ENCODE peak calls at places on chromosomes 11 and 22, in seven cellular contexts. J is endodermal cell, Y is body of pancreas, X is WTC11, D is astrocyte of the spinal cord, G is GM13977, B is lower lobe of right lung. H is an unnamed sample.

GRCh38 chr11:97087419-97087818 is 697.6 kb downstream of the JRKL start:
- DNase-seq in J (no peak), Y (no peak), X (no peak), D (no peak), G (no peak), B (no peak), H (no peak)

GRCh38 chr22:43880743-43881055 is 11.1 kb downstream of the PNPLA5 start:
- DNase-seq in J (peak; percentile 32), Y (no peak), X (no peak), D (no peak), G (no peak), B (no peak), H (no peak)

GRCh38 chr11:78961186-78961782 is 386.6 kb upstream of the NARS2 start:
- DNase-seq in J (peak; percentile 82), Y (peak; percentile 64), X (peak; percentile 61), D (peak; percentile 33), G (peak; percentile 40), B (peak; percentile 48), H (peak; percentile 25)

GRCh38 chr11:111603633-111604130 is 1.4 kb downstream of the SIK2 start:
- DNase-seq in J (no peak), Y (no peak), X (no peak), D (no peak), G (no peak), B (no peak), H (no peak)

GRCh38 chr11:2914475-2915195 is 14.6 kb downstream of the PHLDA2 start:
- DNase-seq in J (no peak), Y (no peak), X (no peak), D (no peak), G (peak; percentile 46), B (peak; percentile 79), H (no peak)

GRCh38 chr22:19871023-19871844 is 16.6 kb upstream of the GNB1L start:
- DNase-seq in J (peak; percentile 39), Y (peak; percentile 1), X (peak; percentile 7), D (no peak), G (no peak), B (peak; percentile 39), H (no peak)

GRCh38 chr11:725624-726202 is 19.7 kb downstream of the EPS8L2 start:
- DNase-seq in J (peak; percentile 75), Y (no peak), X (peak; percentile 58), D (no peak), G (peak; percentile 65), B (no peak), H (peak; percentile 73)

GRCh38 chr11:3859373-3859881 is 4.0 kb downstream of the STIM1 start:
- DNase-seq in J (peak; percentile 72), Y (peak; percentile 44), X (peak; percentile 25), D (no peak), G (peak; percentile 63), B (no peak), H (peak; percentile 73)

GRCh38 chr11:60803273-60803936 is 18.3 kb downstream of the MS4A10 start:
- DNase-seq in J (no peak), Y (no peak), X (no peak), D (no peak), G (no peak), B (no peak), H (no peak)

GRCh38 chr11:44785856-44786606 is 59.3 kb downstream of the TSPAN18 start:
- DNase-seq in J (peak; percentile 81), Y (no peak), X (peak; percentile 34), D (no peak), G (no peak), B (no peak), H (no peak)

GRCh38 chr11:100367892-100368291 is 319.2 kb upstream of the ARHGAP42 start:
- DNase-seq in J (no peak), Y (no peak), X (no peak), D (no peak), G (no peak), B (no peak), H (no peak)

GRCh38 chr11:70901951-70902521 is 350.3 kb downstream of the SHANK2 start:
- DNase-seq in J (no peak), Y (no peak), X (no peak), D (no peak), G (no peak), B (peak; percentile 36), H (no peak)

GRCh38 chr11:65891180-65892136 is 985 bp downstream of the CCDC85B start:
- DNase-seq in J (peak; percentile 81), Y (no peak), X (peak; percentile 69), D (peak; percentile 37), G (peak; percentile 58), B (peak; percentile 62), H (no peak)

GRCh38 chr11:123061403-123062157 is at the start of gene HSPA8:
- DNase-seq in J (peak; percentile 59), Y (peak; percentile 75), X (no peak), D (peak; percentile 49), G (no peak), B (peak; percentile 85), H (no peak)

GRCh38 chr11:2271327-2272240 is 1.2 kb upstream of the ASCL2 start:
- DNase-seq in J (peak; percentile 57), Y (no peak), X (no peak), D (no peak), G (no peak), B (no peak), H (no peak)

GRCh38 chr22:27133951-27134664 is 476.7 kb downstream of the MIAT start:
- DNase-seq in J (no peak), Y (peak; percentile 56), X (no peak), D (peak; percentile 88), G (peak; percentile 44), B (no peak), H (peak; percentile 30)

GRCh38 chr22:41910599-41911291 is 4.1 kb downstream of the SHISA8 start:
- DNase-seq in J (peak; percentile 64), Y (peak; percentile 23), X (no peak), D (no peak), G (peak; percentile 70), B (no peak), H (peak; percentile 72)

GRCh38 chr22:45932066-45932465 is 44.9 kb downstream of the WNT7B start:
- DNase-seq in J (no peak), Y (no peak), X (no peak), D (peak; percentile 46), G (no peak), B (no peak), H (no peak)

GRCh38 chr11:113926273-113927183 is 21.9 kb downstream of the HTR3B start:
- DNase-seq in J (no peak), Y (no peak), X (no peak), D (no peak), G (no peak), B (no peak), H (no peak)

GRCh38 chr11:113923572-113923971 is 19.0 kb downstream of the HTR3B start:
- DNase-seq in J (no peak), Y (no peak), X (no peak), D (no peak), G (no peak), B (no peak), H (no peak)
- TF ChIP-seq CTCF in J (no peak), Y (no peak), X (no peak), D (no peak), G (no peak), B (no peak), H (no peak)

GRCh38 chr11:133828861-133829260 is 16.5 kb downstream of the SPATA19 start:
- DNase-seq in J (no peak), Y (no peak), X (no peak), D (no peak), G (no peak), B (no peak), H (no peak)

GRCh38 chr11:133829566-133829965 is 15.7 kb downstream of the SPATA19 start:
- DNase-seq in J (no peak), Y (no peak), X (no peak), D (no peak), G (no peak), B (no peak), H (no peak)

GRCh38 chr11:133832096-133833081 is 12.9 kb downstream of the SPATA19 start:
- DNase-seq in J (peak; percentile 46), Y (no peak), X (no peak), D (no peak), G (no peak), B (no peak), H (no peak)

GRCh38 chr11:133833101-133833898 is 12.0 kb downstream of the SPATA19 start:
- DNase-seq in J (peak; percentile 47), Y (no peak), X (no peak), D (no peak), G (no peak), B (no peak), H (no peak)

GRCh38 chr11:133830931-133831907 is 14.1 kb downstream of the SPATA19 start:
- DNase-seq in J (peak; percentile 75), Y (no peak), X (peak; percentile 60), D (no peak), G (no peak), B (no peak), H (no peak)
- TF ChIP-seq CTCF in J (peak; percentile 86), Y (no peak), X (peak; percentile 70), D (no peak), G (peak; percentile 30), B (peak; percentile 7), H (no peak)

DNA sequence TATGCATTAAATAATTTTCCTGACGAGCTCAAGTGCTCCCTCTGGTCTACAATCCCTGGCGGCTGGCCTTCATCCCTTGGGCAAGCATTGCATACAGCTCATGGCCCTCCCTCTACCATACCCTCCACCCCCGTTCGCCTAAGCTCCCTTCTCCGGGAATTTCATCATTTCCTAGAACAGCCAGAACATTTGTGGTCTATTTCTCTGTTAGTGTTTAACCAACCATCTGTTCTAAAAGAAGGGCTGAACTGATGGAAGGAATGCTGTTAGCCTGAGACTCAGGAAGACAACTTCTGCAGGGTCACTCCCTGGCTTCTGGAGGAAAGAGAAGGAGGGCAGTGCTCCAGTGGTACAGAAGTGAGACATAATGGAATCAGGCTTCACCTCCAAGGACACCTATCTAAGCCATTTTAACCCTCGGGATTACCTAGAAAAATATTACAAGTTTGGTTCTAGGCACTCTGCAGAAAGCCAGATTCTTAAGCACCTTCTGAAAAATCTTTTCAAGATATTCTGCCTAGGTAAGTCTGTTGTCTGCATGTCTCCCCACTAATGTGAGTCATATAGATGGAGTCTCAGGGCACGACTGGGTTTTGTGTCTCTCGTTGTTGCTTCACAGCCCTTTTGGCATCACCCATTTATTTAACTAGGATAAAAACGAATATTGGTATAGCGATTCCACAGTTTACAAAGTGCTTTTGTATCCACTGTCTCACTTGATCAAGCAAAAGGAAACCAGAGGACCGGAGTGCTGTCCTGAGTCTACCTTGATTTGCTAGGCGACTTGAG is at the start of gene NNMT:
- DNase-seq in J (peak; percentile 20), Y (peak; percentile 56), X (no peak), D (peak; percentile 99), G (no peak), B (peak; percentile 63), H (no peak)
- TF ChIP-seq CTCF in J (no peak), Y (no peak), X (no peak), D (no peak), G (no peak), B (no peak), H (no peak)

GRCh38 chr22:21687685-21688259 is 22.0 kb downstream of the PPIL2 start:
- DNase-seq in J (peak; percentile 36), Y (no peak), X (no peak), D (no peak), G (no peak), B (no peak), H (no peak)

GRCh38 chr22:21688341-21688705 is 22.5 kb downstream of the PPIL2 start:
- DNase-seq in J (peak; percentile 34), Y (no peak), X (no peak), D (no peak), G (no peak), B (no peak), H (no peak)

GRCh38 chr22:21686193-21686608 is 20.4 kb downstream of the PPIL2 start:
- DNase-seq in J (no peak), Y (no peak), X (no peak), D (no peak), G (no peak), B (no peak), H (no peak)

GRCh38 chr22:21685164-21685513 is 19.3 kb downstream of the PPIL2 start:
- DNase-seq in J (no peak), Y (no peak), X (no peak), D (no peak), G (no peak), B (no peak), H (no peak)

GRCh38 chr22:21686634-21687393 is 21.0 kb downstream of the PPIL2 start:
- DNase-seq in J (peak; percentile 26), Y (peak; percentile 93), X (no peak), D (no peak), G (no peak), B (no peak), H (no peak)
- TF ChIP-seq CTCF in J (no peak), Y (peak; percentile 42), X (no peak), D (no peak), G (no peak), B (no peak), H (no peak)